ENCODE peak calls at places on chromosomes 6 and 20, in six cellular contexts. One of them, this sample, is unnamed.

GRCh38 chr6:55265409-55266114 is 61.7 kb upstream of the GFRAL start:
- DNase-seq in IMR-90: no peak
- DNase-seq in fibroblast of lung: no peak
- DNase-seq in astrocyte: no peak
- DNase-seq in CD8-positive, alpha-beta T cell: no peak
- DNase-seq in mesendoderm: no peak
- DNase-seq in this sample: no peak

GRCh38 chr20:41005361-41005729 is 23.3 kb upstream of the TOP1 start:
- DNase-seq in IMR-90: peak; percentile 98
- DNase-seq in fibroblast of lung: peak; percentile 95
- DNase-seq in astrocyte: peak; percentile 93
- DNase-seq in CD8-positive, alpha-beta T cell: no peak
- DNase-seq in mesendoderm: no peak
- DNase-seq in this sample: peak; percentile 66

GRCh38 chr6:121826156-121826810 is 390.8 kb downstream of the GJA1 start:
- DNase-seq in IMR-90: peak; percentile 95
- DNase-seq in fibroblast of lung: peak; percentile 98
- DNase-seq in astrocyte: peak; percentile 97
- DNase-seq in CD8-positive, alpha-beta T cell: no peak
- DNase-seq in mesendoderm: peak; percentile 72
- DNase-seq in this sample: no peak

GRCh38 chr6:77454386-77454785 is 8.9 kb downstream of the HTR1B start:
- DNase-seq in IMR-90: peak; percentile 21
- DNase-seq in fibroblast of lung: no peak
- DNase-seq in astrocyte: no peak
- DNase-seq in CD8-positive, alpha-beta T cell: no peak
- DNase-seq in mesendoderm: no peak
- DNase-seq in this sample: no peak

GRCh38 chr6:145681965-145682364 is 53.4 kb downstream of the EPM2A start:
- DNase-seq in IMR-90: no peak
- DNase-seq in fibroblast of lung: no peak
- DNase-seq in astrocyte: no peak
- DNase-seq in CD8-positive, alpha-beta T cell: no peak
- DNase-seq in mesendoderm: no peak
- DNase-seq in this sample: no peak

GRCh38 chr6:105759946-105760345 is 326.2 kb upstream of the PRDM1 start:
- DNase-seq in IMR-90: peak; percentile 95
- DNase-seq in fibroblast of lung: peak; percentile 95
- DNase-seq in astrocyte: peak; percentile 94
- DNase-seq in CD8-positive, alpha-beta T cell: no peak
- DNase-seq in mesendoderm: no peak
- DNase-seq in this sample: no peak

GRCh38 chr6:147508871-147509608 is 550 bp downstream of the SAMD5 start:
- DNase-seq in IMR-90: no peak
- DNase-seq in fibroblast of lung: no peak
- DNase-seq in astrocyte: no peak
- DNase-seq in CD8-positive, alpha-beta T cell: no peak
- DNase-seq in mesendoderm: no peak
- DNase-seq in this sample: peak; percentile 42

GRCh38 chr6:163338671-163339405 is 75.7 kb upstream of the QKI start:
- DNase-seq in IMR-90: peak; percentile 56
- DNase-seq in fibroblast of lung: peak; percentile 94
- DNase-seq in astrocyte: peak; percentile 94
- DNase-seq in CD8-positive, alpha-beta T cell: no peak
- DNase-seq in mesendoderm: no peak
- DNase-seq in this sample: peak; percentile 97

GRCh38 chr6:111782887-111783286 is 90.4 kb downstream of the FYN start:
- DNase-seq in IMR-90: no peak
- DNase-seq in fibroblast of lung: no peak
- DNase-seq in astrocyte: no peak
- DNase-seq in CD8-positive, alpha-beta T cell: no peak
- DNase-seq in mesendoderm: no peak
- DNase-seq in this sample: no peak

GRCh38 chr6:21915707-21916399 is 322.3 kb downstream of the SOX4 start:
- DNase-seq in IMR-90: peak; percentile 56
- DNase-seq in fibroblast of lung: peak; percentile 83
- DNase-seq in astrocyte: peak; percentile 79
- DNase-seq in CD8-positive, alpha-beta T cell: no peak
- DNase-seq in mesendoderm: peak; percentile 82
- DNase-seq in this sample: no peak

GRCh38 chr20:22404609-22405170 is 179.7 kb downstream of the FOXA2 start:
- DNase-seq in IMR-90: no peak
- DNase-seq in fibroblast of lung: peak; percentile 7
- DNase-seq in astrocyte: no peak
- DNase-seq in CD8-positive, alpha-beta T cell: no peak
- DNase-seq in mesendoderm: no peak
- DNase-seq in this sample: peak; percentile 39

GRCh38 chr20:3919352-3919751 is 30.2 kb downstream of the PANK2 start:
- DNase-seq in IMR-90: peak; percentile 54
- DNase-seq in fibroblast of lung: peak; percentile 36
- DNase-seq in astrocyte: peak; percentile 24
- DNase-seq in CD8-positive, alpha-beta T cell: no peak
- DNase-seq in mesendoderm: no peak
- DNase-seq in this sample: no peak

GRCh38 chr6:88916615-88917198 is 46.7 kb downstream of the RNGTT start:
- DNase-seq in IMR-90: no peak
- DNase-seq in fibroblast of lung: no peak
- DNase-seq in astrocyte: no peak
- DNase-seq in CD8-positive, alpha-beta T cell: no peak
- DNase-seq in mesendoderm: no peak
- DNase-seq in this sample: no peak

GRCh38 chr6:141472123-141472522 is 660.6 kb upstream of the GJE1 start:
- DNase-seq in IMR-90: peak; percentile 8
- DNase-seq in fibroblast of lung: peak; percentile 28
- DNase-seq in astrocyte: peak; percentile 26
- DNase-seq in CD8-positive, alpha-beta T cell: no peak
- DNase-seq in mesendoderm: peak; percentile 35
- DNase-seq in this sample: no peak

GRCh38 chr20:33992145-33992922 is 1.4 kb upstream of the RALY start:
- DNase-seq in IMR-90: peak; percentile 54
- DNase-seq in fibroblast of lung: peak; percentile 47
- DNase-seq in astrocyte: peak; percentile 36
- DNase-seq in CD8-positive, alpha-beta T cell: no peak
- DNase-seq in mesendoderm: no peak
- DNase-seq in this sample: no peak

GRCh38 chr6:82818727-82819126 is 246.9 kb downstream of the UBE3D start:
- DNase-seq in IMR-90: peak; percentile 70
- DNase-seq in fibroblast of lung: peak; percentile 83
- DNase-seq in astrocyte: peak; percentile 77
- DNase-seq in CD8-positive, alpha-beta T cell: no peak
- DNase-seq in mesendoderm: no peak
- DNase-seq in this sample: no peak

GRCh38 chr6:158517581-158517980 is 42.3 kb upstream of the TMEM181 start:
- DNase-seq in IMR-90: no peak
- DNase-seq in fibroblast of lung: no peak
- DNase-seq in astrocyte: no peak
- DNase-seq in CD8-positive, alpha-beta T cell: no peak
- DNase-seq in mesendoderm: no peak
- DNase-seq in this sample: no peak

GRCh38 chr20:57735831-57736737 is 26.3 kb upstream of the PMEPA1 start:
- DNase-seq in IMR-90: no peak
- DNase-seq in fibroblast of lung: no peak
- DNase-seq in astrocyte: no peak
- DNase-seq in CD8-positive, alpha-beta T cell: no peak
- DNase-seq in mesendoderm: no peak
- DNase-seq in this sample: peak; percentile 70

GRCh38 chr6:7016238-7016637 is 91.5 kb upstream of the RREB1 start:
- DNase-seq in IMR-90: no peak
- DNase-seq in fibroblast of lung: no peak
- DNase-seq in astrocyte: no peak
- DNase-seq in CD8-positive, alpha-beta T cell: no peak
- DNase-seq in mesendoderm: no peak
- DNase-seq in this sample: no peak

GRCh38 chr6:389622-390021 is 1.9 kb upstream of the IRF4 start:
- DNase-seq in IMR-90: no peak
- DNase-seq in fibroblast of lung: no peak
- DNase-seq in astrocyte: no peak
- DNase-seq in CD8-positive, alpha-beta T cell: no peak
- DNase-seq in mesendoderm: no peak
- DNase-seq in this sample: no peak

GRCh38 chr6:3751019-3751729 is at the start of gene PXDC1:
- DNase-seq in IMR-90: no peak
- DNase-seq in fibroblast of lung: no peak
- DNase-seq in astrocyte: no peak
- DNase-seq in CD8-positive, alpha-beta T cell: no peak
- DNase-seq in mesendoderm: peak; percentile 42
- DNase-seq in this sample: no peak

GRCh38 chr6:162442675-162443074 is 284.9 kb downstream of the PRKN start:
- DNase-seq in IMR-90: no peak
- DNase-seq in fibroblast of lung: peak; percentile 1
- DNase-seq in astrocyte: no peak
- DNase-seq in CD8-positive, alpha-beta T cell: no peak
- DNase-seq in mesendoderm: peak; percentile 76
- DNase-seq in this sample: peak; percentile 14

GRCh38 chr6:51509597-51509996 is 577.8 kb downstream of the PKHD1 start:
- DNase-seq in IMR-90: no peak
- DNase-seq in fibroblast of lung: no peak
- DNase-seq in astrocyte: no peak
- DNase-seq in CD8-positive, alpha-beta T cell: no peak
- DNase-seq in mesendoderm: no peak
- DNase-seq in this sample: no peak

GRCh38 chr6:157586476-157587126 is 205.6 kb downstream of the ZDHHC14 start:
- DNase-seq in IMR-90: no peak
- DNase-seq in fibroblast of lung: no peak
- DNase-seq in astrocyte: no peak
- DNase-seq in CD8-positive, alpha-beta T cell: no peak
- DNase-seq in mesendoderm: no peak
- DNase-seq in this sample: no peak

GRCh38 chr6:2746557-2747061 is 4.1 kb downstream of the MYLK4 start:
- DNase-seq in IMR-90: no peak
- DNase-seq in fibroblast of lung: no peak
- DNase-seq in astrocyte: no peak
- DNase-seq in CD8-positive, alpha-beta T cell: no peak
- DNase-seq in mesendoderm: peak; percentile 74
- DNase-seq in this sample: no peak

GRCh38 chr6:29005183-29005885 is at the start of gene ZNF311:
- DNase-seq in IMR-90: peak; percentile 43
- DNase-seq in fibroblast of lung: peak; percentile 67
- DNase-seq in astrocyte: peak; percentile 52
- DNase-seq in CD8-positive, alpha-beta T cell: no peak
- DNase-seq in mesendoderm: peak; percentile 74
- DNase-seq in this sample: no peak

GRCh38 chr20:3973705-3974104 is 41.7 kb downstream of the RNF24 start:
- DNase-seq in IMR-90: no peak
- DNase-seq in fibroblast of lung: no peak
- DNase-seq in astrocyte: no peak
- DNase-seq in CD8-positive, alpha-beta T cell: no peak
- DNase-seq in mesendoderm: no peak
- DNase-seq in this sample: no peak

GRCh38 chr6:95923518-95923917 is 92.3 kb upstream of the FUT9 start:
- DNase-seq in IMR-90: no peak
- DNase-seq in fibroblast of lung: no peak
- DNase-seq in astrocyte: no peak
- DNase-seq in CD8-positive, alpha-beta T cell: no peak
- DNase-seq in mesendoderm: peak; percentile 44
- DNase-seq in this sample: peak; percentile 44

GRCh38 chr6:89887452-89888137 is 6.7 kb upstream of the GJA10 start:
- DNase-seq in IMR-90: no peak
- DNase-seq in fibroblast of lung: peak; percentile 4
- DNase-seq in astrocyte: no peak
- DNase-seq in CD8-positive, alpha-beta T cell: no peak
- DNase-seq in mesendoderm: peak; percentile 16
- DNase-seq in this sample: no peak

GRCh38 chr6:3176562-3177355 is 19.4 kb upstream of the TUBB2A start:
- DNase-seq in IMR-90: peak; percentile 98
- DNase-seq in fibroblast of lung: peak; percentile 94
- DNase-seq in astrocyte: peak; percentile 94
- DNase-seq in CD8-positive, alpha-beta T cell: no peak
- DNase-seq in mesendoderm: peak; percentile 87
- DNase-seq in this sample: peak; percentile 73

GRCh38 chr6:52512199-52512598 is 64.7 kb downstream of the TRAM2 start:
- DNase-seq in IMR-90: peak; percentile 88
- DNase-seq in fibroblast of lung: peak; percentile 91
- DNase-seq in astrocyte: peak; percentile 85
- DNase-seq in CD8-positive, alpha-beta T cell: no peak
- DNase-seq in mesendoderm: no peak
- DNase-seq in this sample: peak; percentile 33

GRCh38 chr20:36550797-36551299 is 9.5 kb downstream of the MYL9 start:
- DNase-seq in IMR-90: peak; percentile 17
- DNase-seq in fibroblast of lung: peak; percentile 38
- DNase-seq in astrocyte: no peak
- DNase-seq in CD8-positive, alpha-beta T cell: no peak
- DNase-seq in mesendoderm: no peak
- DNase-seq in this sample: no peak
- H3K27ac ChIP-seq in IMR-90: no peak overlapping the region
- H3K27ac ChIP-seq in fibroblast of lung: no peak overlapping the region
- H3K27ac ChIP-seq in astrocyte: no peak overlapping the region
- H3K27ac ChIP-seq in CD8-positive, alpha-beta T cell: no peak overlapping the region
- H3K27ac ChIP-seq in mesendoderm: no peak overlapping the region
- H3K27ac ChIP-seq in this sample: no peak overlapping the region

GRCh38 chr6:56693246-56693607 is 50.5 kb upstream of the DST start:
- DNase-seq in IMR-90: peak; percentile 87
- DNase-seq in fibroblast of lung: peak; percentile 94
- DNase-seq in astrocyte: peak; percentile 93
- DNase-seq in CD8-positive, alpha-beta T cell: no peak
- DNase-seq in mesendoderm: no peak
- DNase-seq in this sample: peak; percentile 75
- H3K4me3 ChIP-seq in IMR-90: peak overlapping the region; percentile 45
- H3K4me3 ChIP-seq in fibroblast of lung: peak overlapping the region; percentile 42
- H3K4me3 ChIP-seq in astrocyte: peak overlapping the region; percentile 41
- H3K4me3 ChIP-seq in CD8-positive, alpha-beta T cell: no peak overlapping the region
- H3K4me3 ChIP-seq in mesendoderm: no peak overlapping the region
- H3K4me3 ChIP-seq in this sample: peak overlapping the region; percentile 48

DNA sequence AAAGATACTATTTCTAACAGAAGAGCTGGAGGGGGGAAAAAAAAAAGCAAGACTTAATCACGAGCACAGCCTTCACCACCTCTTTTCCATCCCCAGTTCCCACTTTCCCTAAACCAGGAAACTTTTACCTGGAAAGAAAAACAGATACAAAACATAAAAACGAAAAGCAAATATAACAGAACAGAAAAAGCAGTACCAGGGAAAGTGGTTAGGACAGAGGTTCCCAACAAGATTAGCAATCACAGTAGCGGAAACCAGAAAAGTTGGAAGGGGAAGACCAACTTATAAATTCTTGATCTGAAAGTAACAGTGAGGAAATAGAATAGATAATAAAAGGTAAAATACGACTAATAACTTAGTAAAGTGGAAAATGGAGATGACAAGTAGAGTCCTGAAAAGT is 1.2 kb downstream of the DDX39B start:
- DNase-seq in IMR-90: no peak
- DNase-seq in fibroblast of lung: no peak
- DNase-seq in astrocyte: no peak
- DNase-seq in CD8-positive, alpha-beta T cell: no peak
- DNase-seq in mesendoderm: no peak
- DNase-seq in this sample: no peak
- H3K36me3 ChIP-seq in IMR-90: peaks cover 35% of the 10 kb centered on the region
- H3K36me3 ChIP-seq in fibroblast of lung: peaks cover 17% of the 10 kb centered on the region
- H3K36me3 ChIP-seq in astrocyte: peaks cover 37% of the 10 kb centered on the region
- H3K36me3 ChIP-seq in CD8-positive, alpha-beta T cell: peaks cover 30% of the 10 kb centered on the region
- H3K36me3 ChIP-seq in mesendoderm: peaks cover 25% of the 10 kb centered on the region
- H3K36me3 ChIP-seq in this sample: peaks cover 56% of the 10 kb centered on the region

GRCh38 chr6:10759884-10760329 is 12.3 kb downstream of the TMEM14B start:
- DNase-seq in IMR-90: peak; percentile 89
- DNase-seq in fibroblast of lung: peak; percentile 95
- DNase-seq in astrocyte: peak; percentile 94
- DNase-seq in CD8-positive, alpha-beta T cell: no peak
- DNase-seq in mesendoderm: no peak
- DNase-seq in this sample: no peak
- H3K27ac ChIP-seq in IMR-90: no peak overlapping the region
- H3K27ac ChIP-seq in fibroblast of lung: peak overlapping the region; percentile 1
- H3K27ac ChIP-seq in astrocyte: peak overlapping the region; percentile 82
- H3K27ac ChIP-seq in CD8-positive, alpha-beta T cell: no peak overlapping the region
- H3K27ac ChIP-seq in mesendoderm: no peak overlapping the region
- H3K27ac ChIP-seq in this sample: no peak overlapping the region

This sample was measured in SJCRH30.